ENCODE peak calls at places on chromosomes 13 and 19, in five cellular contexts. A is aorta, O is psoas muscle, Y is PC-3, B is IMR-90. D is an unnamed sample.

GRCh38 chr19:40663712-40664692 is 26.4 kb downstream of the NUMBL start:
- DNase-seq in A (no peak), O (no peak), Y (peak; percentile 26), B (peak; percentile 50), D (no peak)

GRCh38 chr13:109610517-109610916 is 175.9 kb downstream of the IRS2 start:
- DNase-seq in A (peak; percentile 70), O (no peak), Y (peak; percentile 25), B (no peak), D (peak; percentile 32)

GRCh38 chr13:98405107-98405571 is 171.8 kb downstream of the STK24 start:
- DNase-seq in A (no peak), O (no peak), Y (no peak), B (no peak), D (no peak)

GRCh38 chr13:30845297-30846214 is 60.5 kb upstream of the MEDAG start:
- DNase-seq in A (no peak), O (no peak), Y (no peak), B (no peak), D (no peak)

GRCh38 chr19:35468637-35469036 is 20.6 kb downstream of the FFAR2 start:
- DNase-seq in A (peak; percentile 61), O (no peak), Y (peak; percentile 43), B (no peak), D (peak; percentile 59)

GRCh38 chr19:51788936-51789795 is 5.8 kb upstream of the FPR3 start:
- DNase-seq in A (no peak), O (no peak), Y (peak; percentile 80), B (no peak), D (no peak)

GRCh38 chr13:74026753-74027152 is 107.5 kb downstream of the KLF12 start:
- DNase-seq in A (no peak), O (no peak), Y (peak; percentile 23), B (peak; percentile 37), D (no peak)

GRCh38 chr19:46000497-46001246 is 5.4 kb downstream of the CCDC61 start:
- DNase-seq in A (peak; percentile 52), O (peak; percentile 41), Y (no peak), B (no peak), D (peak; percentile 57)

GRCh38 chr19:2600914-2601870 is 101.3 kb downstream of the GNG7 start:
- DNase-seq in A (no peak), O (no peak), Y (no peak), B (no peak), D (no peak)

GRCh38 chr19:15871570-15871969 is 26.3 kb downstream of the CYP4F2 start:
- DNase-seq in A (no peak), O (no peak), Y (no peak), B (no peak), D (no peak)

GRCh38 chr13:41411536-41411935 is 45.8 kb upstream of the RGCC start:
- DNase-seq in A (no peak), O (no peak), Y (peak; percentile 58), B (peak; percentile 71), D (no peak)

GRCh38 chr19:47471733-47472457 is at the start of gene SLC8A2:
- DNase-seq in A (peak; percentile 85), O (peak; percentile 43), Y (peak; percentile 49), B (peak; percentile 77), D (no peak)

GRCh38 chr19:8926341-8926740 is 83.9 kb downstream of the MUC16 start:
- DNase-seq in A (no peak), O (no peak), Y (peak; percentile 32), B (no peak), D (no peak)

GRCh38 chr19:52428937-52429336 is at the start of gene ZNF534:
- DNase-seq in A (no peak), O (no peak), Y (no peak), B (no peak), D (no peak)

GRCh38 chr19:54172413-54172763 is 572 bp downstream of the TMC4 start:
- DNase-seq in A (no peak), O (no peak), Y (peak; percentile 45), B (no peak), D (no peak)

GRCh38 chr19:48918801-48919247 is 14.7 kb upstream of the DHDH start:
- DNase-seq in A (no peak), O (no peak), Y (peak; percentile 15), B (no peak), D (no peak)

GRCh38 chr19:49889687-49890348 is 6.9 kb downstream of the IL4I1 start:
- DNase-seq in A (peak; percentile 83), O (peak; percentile 82), Y (no peak), B (peak; percentile 61), D (peak; percentile 73)

GRCh38 chr13:113291997-113292862 is 4.8 kb upstream of the LAMP1 start:
- DNase-seq in A (peak; percentile 56), O (peak; percentile 66), Y (peak; percentile 29), B (peak; percentile 51), D (no peak)

GRCh38 chr19:4140237-4140711 is 13.2 kb upstream of the CREB3L3 start:
- DNase-seq in A (no peak), O (no peak), Y (peak; percentile 64), B (peak; percentile 72), D (no peak)

GRCh38 chr13:80945328-80945727 is 604.4 kb upstream of the SPRY2 start:
- DNase-seq in A (no peak), O (no peak), Y (no peak), B (no peak), D (no peak)

DNA sequence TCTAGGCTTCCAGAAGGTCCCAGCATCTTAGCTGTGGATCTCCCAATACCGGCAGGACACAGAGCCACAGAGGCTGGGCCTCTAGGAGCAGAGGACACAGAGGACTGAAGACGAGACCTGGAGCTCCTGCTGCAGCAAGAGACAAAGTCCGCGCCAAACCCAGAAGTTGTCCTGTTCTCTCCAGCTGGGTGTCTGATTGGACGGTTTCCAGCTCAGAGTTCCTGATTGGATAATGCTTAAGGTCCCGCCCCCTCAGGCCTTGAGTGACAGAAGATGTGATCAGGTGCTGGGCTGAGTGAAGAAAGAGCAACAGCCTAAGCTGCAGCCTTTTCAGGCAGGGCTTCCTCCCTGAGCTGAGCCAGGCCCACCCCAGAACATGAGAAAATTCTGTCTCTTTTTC is 59.9 kb upstream of the ZNF85 start:
- DNase-seq in A (peak; percentile 33), O (no peak), Y (no peak), B (no peak), D (no peak)
- H3K9me3 ChIP-seq in A (peaks cover 9% of the 10 kb centered on the region), O (no peaks in the 10 kb centered on the region), Y (peaks cover 8% of the 10 kb centered on the region), B (peaks cover 38% of the 10 kb centered on the region), D (no peaks in the 10 kb centered on the region)

GRCh38 chr19:58277197-58277596 is 1.6 kb upstream of the ZNF8 start:
- DNase-seq in A (no peak), O (no peak), Y (no peak), B (no peak), D (no peak)
- H3K9me3 ChIP-seq in A (peaks cover 4% of the 10 kb centered on the region), O (peaks cover 46% of the 10 kb centered on the region), Y (peaks cover 4% of the 10 kb centered on the region), B (peaks cover 39% of the 10 kb centered on the region), D (peaks cover 6% of the 10 kb centered on the region)

GRCh38 chr19:19711306-19711933 is 21.5 kb downstream of the ZNF14 start:
- DNase-seq in A (no peak), O (no peak), Y (no peak), B (no peak), D (no peak)
- H3K9me3 ChIP-seq in A (peaks cover 37% of the 10 kb centered on the region), O (peaks cover 96% of the 10 kb centered on the region), Y (peaks cover 83% of the 10 kb centered on the region), B (peaks cover 89% of the 10 kb centered on the region), D (peaks cover 47% of the 10 kb centered on the region)

DNA sequence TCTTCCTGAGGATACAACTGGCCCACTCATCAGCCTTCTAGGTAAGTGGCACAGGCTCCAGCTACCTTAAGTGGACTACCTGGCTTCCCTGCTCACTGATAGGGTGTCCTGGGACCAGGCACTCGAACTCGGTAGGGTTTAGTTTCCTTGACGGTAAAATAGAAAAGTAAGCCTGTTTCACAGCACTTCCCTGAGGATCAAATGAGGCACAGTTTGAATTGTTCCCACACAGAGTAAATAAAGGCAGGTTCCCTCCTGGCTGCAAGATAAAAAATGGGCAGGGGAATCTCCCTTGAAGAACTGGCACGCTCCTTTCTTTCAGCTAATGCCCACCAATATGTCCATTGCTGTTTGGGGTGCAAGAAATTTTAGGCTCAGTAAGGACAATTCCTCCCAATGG is 1.1 kb upstream of the FAM124A start:
- DNase-seq in A (no peak), O (no peak), Y (no peak), B (no peak), D (no peak)
- H3K9me3 ChIP-seq in A (no peaks in the 10 kb centered on the region), O (no peaks in the 10 kb centered on the region), Y (no peaks in the 10 kb centered on the region), B (no peaks in the 10 kb centered on the region), D (no peaks in the 10 kb centered on the region)

DNA sequence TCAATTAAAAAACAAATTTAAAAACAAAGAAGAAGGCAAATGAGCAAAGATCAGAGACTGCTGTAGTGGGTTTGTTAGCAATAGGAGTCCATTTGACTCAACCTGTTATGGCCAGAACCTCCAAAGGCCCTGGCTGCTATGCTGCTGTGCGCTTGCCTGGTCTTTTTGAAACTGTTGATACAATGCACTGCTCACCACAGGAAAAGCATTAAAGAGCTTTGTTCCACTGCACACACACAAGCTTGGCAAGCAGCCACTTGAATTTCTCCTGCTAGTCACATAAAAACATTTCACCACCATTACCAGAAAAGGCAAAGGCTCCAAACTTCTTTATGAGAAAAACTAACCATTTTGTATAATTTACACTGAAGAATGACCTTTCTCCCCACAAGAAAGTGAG is 132.2 kb downstream of the FREM2 start:
- DNase-seq in A (no peak), O (no peak), Y (no peak), B (no peak), D (no peak)
- H3K9me3 ChIP-seq in A (no peaks in the 10 kb centered on the region), O (no peaks in the 10 kb centered on the region), Y (no peaks in the 10 kb centered on the region), B (no peaks in the 10 kb centered on the region), D (no peaks in the 10 kb centered on the region)

DNA sequence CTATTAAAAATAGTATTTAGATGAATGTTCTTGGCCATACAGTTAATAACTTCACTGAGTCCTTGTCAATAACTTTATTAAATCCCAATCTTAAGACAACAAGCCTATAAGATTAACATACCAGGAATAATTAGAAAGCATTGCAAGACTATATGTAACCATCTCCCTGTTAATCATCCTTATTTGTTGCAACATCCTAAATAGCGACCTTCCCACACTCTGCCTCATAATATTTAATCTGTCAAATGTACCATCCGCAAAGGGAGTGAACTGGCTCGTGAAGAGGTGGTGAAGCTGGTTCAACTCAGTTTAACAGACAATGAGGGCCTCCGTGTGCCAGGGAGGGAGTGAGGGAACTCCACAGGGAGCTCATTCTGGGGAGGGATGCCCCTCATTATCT is 33.9 kb downstream of the KL start:
- DNase-seq in A (no peak), O (no peak), Y (no peak), B (no peak), D (no peak)
- H3K9me3 ChIP-seq in A (no peaks in the 10 kb centered on the region), O (no peaks in the 10 kb centered on the region), Y (no peaks in the 10 kb centered on the region), B (no peaks in the 10 kb centered on the region), D (no peaks in the 10 kb centered on the region)